ENCODE peak calls at places on chromosomes 4 and X, in four cellular contexts. O is astrocyte, W is AG09309, A is IMR-90. E is an unnamed sample.

GRCh38 chr4:113675731-113676707 is 85.5 kb downstream of the CAMK2D start:
- DNase-seq in W (no peak), O (no peak), A (peak), E (peak)

GRCh38 chr4:147802346-147802745 is 70.5 kb downstream of the ARHGAP10 start:
- DNase-seq in O (no peak), W (no peak), A (no peak), E (no peak)

GRCh38 chrX:23387826-23388225 is 53.2 kb downstream of the PTCHD1 start:
- DNase-seq in O (no peak), A (no peak), W (no peak), E (no peak)

GRCh38 chrX:107449490-107450175 is at the start of gene FRMPD3:
- DNase-seq in A (no peak), W (no peak), O (no peak), E (no peak)

GRCh38 chrX:44260609-44261008 is 82.9 kb downstream of the EFHC2 start:
- DNase-seq in A (no peak), O (no peak), W (no peak), E (no peak)

GRCh38 chr4:142318280-142318679 is 527.8 kb downstream of the INPP4B start:
- DNase-seq in O (no peak), W (no peak), A (no peak), E (peak)

GRCh38 chr4:83381173-83381572 is 46.5 kb upstream of the HPSE start:
- DNase-seq in O (no peak), A (no peak), W (no peak), E (no peak)

GRCh38 chr4:142547974-142548373 is 298.1 kb downstream of the INPP4B start:
- DNase-seq in W (no peak), O (peak), A (peak), E (peak)

GRCh38 chrX:120311632-120312000 is 355 bp upstream of the TMEM255A start:
- DNase-seq in A (no peak), O (peak), W (no peak), E (no peak)

GRCh38 chr4:137408527-137409177 is 123.6 kb downstream of the PCDH18 start:
- DNase-seq in W (no peak), A (no peak), O (no peak), E (no peak)

GRCh38 chr4:37802068-37802666 is 24.3 kb upstream of the PGM2 start:
- DNase-seq in A (peak), O (peak), W (no peak), E (peak)

GRCh38 chr4:88865466-88865865 is 167.8 kb upstream of the NAP1L5 start:
- DNase-seq in W (no peak), O (no peak), A (peak), E (no peak)

GRCh38 chrX:2451456-2452316 is 49.1 kb downstream of the DHRSX start:
- DNase-seq in W (no peak), A (peak), O (peak), E (peak)

GRCh38 chr4:3868841-3869572 is 102.8 kb downstream of the ADRA2C start:
- DNase-seq in O (no peak), W (no peak), A (no peak), E (no peak)

GRCh38 chr4:88382621-88383020 is 4.0 kb downstream of the HERC6 start:
- DNase-seq in W (no peak), O (no peak), A (no peak), E (no peak)

GRCh38 chr4:7256989-7257810 is 64.9 kb downstream of the SORCS2 start:
- DNase-seq in O (peak), A (no peak), W (no peak), E (no peak)

GRCh38 chr4:185567828-185568442 is 32.6 kb upstream of the PDLIM3 start:
- DNase-seq in O (peak), W (no peak), A (peak), E (peak)

GRCh38 chrX:123962006-123962485 is 540 bp downstream of the STAG2 start:
- DNase-seq in O (no peak), A (no peak), W (no peak), E (peak)

GRCh38 chr4:122889726-122890125 is 32.7 kb downstream of the NUDT6 start:
- DNase-seq in O (no peak), A (no peak), W (no peak), E (no peak)

GRCh38 chrX:10755477-10756334 is 135.3 kb upstream of the MID1 start:
- DNase-seq in A (peak), W (no peak), O (peak), E (peak)

GRCh38 chr4:518569-519083 is 19.6 kb downstream of the PIGG start:
- DNase-seq in A (no peak), W (no peak), O (no peak), E (no peak)

GRCh38 chr4:168092176-168092712 is at the start of gene ANXA10:
- DNase-seq in W (no peak), O (no peak), A (no peak), E (no peak)

GRCh38 chrX:74458738-74459137 is 37.4 kb downstream of the SLC16A2 start:
- DNase-seq in A (peak), W (peak), O (peak), E (peak)

GRCh38 chr4:88736264-88736663 is 38.6 kb upstream of the NAP1L5 start:
- DNase-seq in O (no peak), A (no peak), W (no peak), E (no peak)

GRCh38 chr4:155805016-155805415 is 46.2 kb downstream of the GUCY1B1 start:
- DNase-seq in W (no peak), O (peak), A (peak), E (peak)

GRCh38 chr4:83629945-83630684 is 94.2 kb downstream of the GPAT3 start:
- DNase-seq in W (no peak), O (peak), A (peak), E (peak)

GRCh38 chr4:146098397-146098796 is 77.1 kb upstream of the LSM6 start:
- DNase-seq in W (no peak), O (no peak), A (no peak), E (no peak)

GRCh38 chr4:2598661-2599654 is 62.5 kb downstream of the FAM193A start:
- DNase-seq in O (no peak), W (no peak), A (peak), E (no peak)
- TF ChIP-seq CTCF in O (no peak), W (no peak), A (no peak), E (peak)

GRCh38 chr4:139299536-139299935 is 1.8 kb upstream of the NAA15 start:
- DNase-seq in O (peak), A (peak), W (no peak), E (no peak)
- H3K4me3 ChIP-seq in O (peak), A (no peak), W (no peak), E (peak)

DNA sequence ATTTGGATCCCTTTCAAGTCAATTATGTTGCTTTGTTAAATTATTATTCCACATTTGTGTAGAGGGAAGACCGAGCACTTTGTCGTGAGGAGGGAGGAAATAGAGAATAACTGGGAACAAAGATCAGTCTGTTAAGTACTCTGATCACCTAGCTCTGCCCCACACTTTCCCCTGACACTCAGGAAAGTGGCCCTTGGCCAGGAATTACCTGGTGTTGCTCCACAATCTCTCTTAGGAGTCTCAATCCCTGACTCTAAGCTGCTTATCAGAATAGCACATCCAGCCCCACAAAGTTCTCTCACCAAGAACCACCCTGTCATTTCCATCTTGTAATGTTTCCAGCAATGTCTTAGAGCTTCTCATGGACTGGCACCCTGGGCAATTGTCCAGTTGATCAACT is 83.8 kb upstream of the BMPR1B start:
- DNase-seq in W (no peak), O (no peak), A (no peak), E (no peak)
- TF ChIP-seq CTCF in W (no peak), O (no peak), A (no peak), E (no peak)

GRCh38 chrX:101657495-101657894 is 2.2 kb downstream of the ARMCX2 start:
- DNase-seq in W (no peak), A (no peak), O (no peak), E (no peak)
- H3K4me3 ChIP-seq in W (no peak), A (no peak), O (no peak), E (no peak)

GRCh38 chrX:132071260-132071659 is 48.2 kb downstream of the STK26 start:
- DNase-seq in W (peak), A (no peak), O (no peak), E (peak)
- TF ChIP-seq CTCF in W (peak), A (peak), O (no peak), E (peak)

DNA sequence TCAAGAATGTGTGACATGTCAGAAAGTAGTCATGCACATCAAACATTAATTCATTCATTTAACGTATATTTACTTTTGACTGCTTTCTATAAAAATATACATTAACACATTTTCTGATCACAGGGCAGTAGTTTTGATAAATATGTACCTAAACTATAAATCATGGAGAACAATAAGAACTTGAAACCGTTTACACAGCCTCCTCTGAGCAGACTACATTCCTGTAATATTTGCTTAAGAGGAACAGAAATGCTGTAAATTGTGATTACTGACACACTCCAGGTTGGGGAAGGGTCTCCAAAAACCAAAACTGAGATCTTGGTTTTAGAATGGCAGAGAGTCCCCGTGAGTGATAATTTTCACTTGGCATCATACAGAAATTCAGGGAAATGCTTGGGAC is 120.7 kb upstream of the PPARGC1A start:
- DNase-seq in W (no peak), A (no peak), O (no peak), E (no peak)
- H3K4me3 ChIP-seq in W (no peak), A (no peak), O (no peak), E (no peak)

DNA sequence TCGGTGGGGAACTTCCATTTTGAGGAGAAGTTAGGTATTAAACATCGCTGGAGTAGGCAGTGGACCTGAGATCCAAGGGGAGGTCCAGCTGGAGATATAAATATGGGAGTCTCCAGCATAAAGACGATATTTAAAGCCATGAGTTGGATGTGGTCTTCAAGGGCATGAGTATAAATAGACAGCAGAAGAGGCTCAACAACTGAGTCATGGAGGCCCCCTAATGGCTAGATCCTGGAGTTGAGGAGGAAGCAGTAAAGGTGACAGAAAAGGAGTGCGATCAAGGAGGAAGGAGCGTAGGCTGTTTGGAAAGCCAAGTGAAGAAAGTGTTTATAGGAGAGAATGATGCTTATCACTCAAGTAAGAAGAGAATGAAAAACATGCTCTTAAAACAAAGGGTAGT is 18.1 kb upstream of the APBB2 start:
- DNase-seq in A (no peak), O (no peak), W (no peak), E (no peak)
- TF ChIP-seq CTCF in A (no peak), O (no peak), W (no peak), E (peak)

DNA sequence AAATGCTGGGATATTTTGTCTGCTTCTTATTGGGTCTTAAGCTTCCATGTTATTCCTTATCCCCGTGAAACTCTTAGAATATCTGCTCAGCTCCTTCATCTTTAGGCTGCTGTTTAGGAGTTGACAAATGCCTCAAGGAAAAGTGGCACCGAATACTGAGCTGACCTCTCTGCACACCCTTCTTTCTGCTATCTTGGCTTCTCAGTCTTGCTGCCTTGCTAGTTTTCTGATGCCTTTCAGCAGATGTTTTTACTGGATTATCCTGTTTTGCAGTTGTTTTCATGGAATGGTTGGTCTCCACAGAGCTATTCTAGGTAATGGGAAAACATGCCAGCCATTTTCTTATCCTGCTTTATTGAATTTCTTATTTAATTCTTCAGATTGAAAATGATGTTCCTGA is 86.3 kb downstream of the GYPE start:
- DNase-seq in O (no peak), W (no peak), A (no peak), E (no peak)
- H3K4me3 ChIP-seq in O (no peak), W (no peak), A (no peak), E (no peak)

DNA sequence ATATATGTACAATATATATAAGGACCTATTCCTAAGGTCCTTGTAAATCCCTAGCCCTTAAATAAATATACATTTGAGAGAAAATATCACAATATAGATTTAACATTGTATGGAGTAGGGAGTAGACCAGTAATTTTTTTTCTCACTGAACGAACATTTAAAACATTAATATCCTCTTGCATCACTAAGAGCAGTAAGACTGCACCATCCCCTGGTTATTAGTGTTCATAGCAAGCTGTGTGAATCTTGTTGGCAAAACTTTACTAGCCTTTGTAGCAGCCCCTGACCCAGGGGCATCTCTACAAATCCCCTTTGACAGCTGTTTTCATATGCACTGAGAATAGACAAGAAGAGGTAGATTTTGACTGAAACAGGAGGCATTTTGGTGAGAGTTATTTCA is 146.5 kb downstream of the IL1RAPL2 start:
- DNase-seq in A (no peak), W (no peak), O (no peak), E (no peak)
- TF ChIP-seq CTCF in A (no peak), W (no peak), O (no peak), E (no peak)

E was measured in fibroblast of pulmonary artery.